ENCODE peak calls at places on chromosomes 1 and 21, in eight cellular contexts. K is WTC11, F is cardiac muscle cell, I is H9, L is RWPE1, P is AG10803, G is progenitor cell of endocrine pancreas, S is lower leg skin. J is an unnamed sample.

GRCh38 chr1:214331827-214332423 is 51.0 kb downstream of the SMYD2 start:
- DNase-seq in K (peak), G (no peak), F (peak), S (no peak), P (no peak), L (peak), I (peak), J (peak)

GRCh38 chr1:205783904-205784303 is 8.6 kb upstream of the RAB29 start:
- DNase-seq in S (no peak), G (no peak), P (no peak), K (no peak), F (no peak), I (no peak), L (no peak), J (no peak)

GRCh38 chr1:87766737-87767136 is 438.1 kb downstream of the LMO4 start:
- DNase-seq in I (no peak), K (no peak), S (no peak), L (peak), G (no peak), F (no peak), P (peak), J (no peak)

GRCh38 chr1:58592521-58593134 is 15.6 kb upstream of the TACSTD2 start:
- DNase-seq in S (no peak), K (no peak), P (peak), G (peak), F (no peak), I (no peak), L (peak), J (no peak)

GRCh38 chr1:15411593-15412487 is 2.2 kb downstream of the EFHD2 start:
- DNase-seq in S (peak), G (no peak), F (no peak), I (no peak), P (no peak), K (no peak), L (no peak), J (peak)

GRCh38 chr1:233791750-233792149 is 112.7 kb upstream of the SLC35F3 start:
- DNase-seq in L (no peak), K (no peak), I (no peak), S (no peak), F (no peak), G (no peak), P (no peak), J (no peak)

GRCh38 chr1:244011251-244011650 is 39.8 kb upstream of the ZBTB18 start:
- DNase-seq in K (no peak), L (no peak), I (no peak), P (no peak), G (no peak), S (no peak), F (no peak), J (no peak)

GRCh38 chr1:53641481-53642214 is 97.3 kb downstream of the GLIS1 start:
- DNase-seq in F (no peak), K (peak), L (no peak), G (no peak), P (no peak), S (no peak), I (no peak), J (no peak)

GRCh38 chr1:226677121-226678020 is 61.7 kb downstream of the ITPKB start:
- DNase-seq in K (no peak), G (no peak), F (no peak), L (peak), I (no peak), P (peak), S (peak), J (no peak)

GRCh38 chr1:220137006-220137794 is 43.3 kb downstream of the IARS2 start:
- DNase-seq in F (no peak), S (no peak), P (no peak), K (no peak), L (no peak), I (no peak), G (no peak), J (no peak)

GRCh38 chr1:162003061-162003824 is 20.4 kb downstream of the OLFML2B start:
- DNase-seq in K (no peak), I (no peak), F (no peak), P (peak), L (no peak), S (peak), G (no peak), J (no peak)

GRCh38 chr1:31705080-31705866 is 1.5 kb upstream of the COL16A1 start:
- DNase-seq in I (peak), G (no peak), F (peak), P (peak), L (peak), S (peak), K (peak), J (peak)

GRCh38 chr1:33902486-33903209 is 38.8 kb downstream of the HMGB4 start:
- DNase-seq in K (no peak), F (peak), G (no peak), S (no peak), L (no peak), P (peak), I (no peak), J (no peak)

GRCh38 chr1:72567511-72567910 is 285.2 kb upstream of the NEGR1 start:
- DNase-seq in S (no peak), G (no peak), F (peak), L (no peak), P (peak), K (no peak), I (no peak), J (no peak)

GRCh38 chr1:89540406-89540970 is 15.9 kb downstream of the LRRC8B start:
- DNase-seq in P (no peak), F (no peak), S (no peak), G (no peak), I (no peak), K (no peak), L (no peak), J (no peak)

GRCh38 chr21:28771790-28772501 is 220.7 kb downstream of the LTN1 start:
- DNase-seq in F (no peak), K (no peak), L (no peak), G (no peak), I (no peak), P (peak), S (no peak), J (no peak)

GRCh38 chr21:29481641-29482040 is 182.9 kb downstream of the BACH1 start:
- DNase-seq in K (no peak), G (no peak), I (no peak), F (no peak), S (no peak), L (no peak), P (peak), J (no peak)

GRCh38 chr1:96538001-96538649 is 183.5 kb upstream of the PTBP2 start:
- DNase-seq in S (peak), G (no peak), I (peak), L (no peak), K (no peak), F (peak), P (peak), J (no peak)

GRCh38 chr1:102628008-102628736 is 480.1 kb downstream of the COL11A1 start:
- DNase-seq in G (no peak), P (no peak), I (no peak), L (peak), F (no peak), K (no peak), S (no peak), J (no peak)

GRCh38 chr1:14924012-14924452 is 229.5 kb upstream of the TMEM51 start:
- DNase-seq in I (peak), L (peak), P (peak), K (peak), S (no peak), F (peak), G (peak), J (peak)

GRCh38 chr1:89633745-89634625 is 1.1 kb downstream of the LRRC8C start:
- DNase-seq in I (peak), G (no peak), F (peak), L (peak), P (peak), K (peak), S (no peak), J (no peak)

GRCh38 chr1:173861731-173862145 is 6.1 kb downstream of the GAS5 start:
- DNase-seq in P (no peak), F (no peak), G (no peak), L (no peak), K (no peak), S (no peak), I (peak), J (no peak)

GRCh38 chr1:200310824-200311223 is 99.0 kb downstream of the ZNF281 start:
- DNase-seq in K (no peak), P (no peak), L (no peak), S (no peak), G (no peak), I (no peak), F (no peak), J (no peak)

GRCh38 chr1:200305806-200306205 is 104.0 kb downstream of the ZNF281 start:
- DNase-seq in K (no peak), P (no peak), F (no peak), L (no peak), S (no peak), G (no peak), I (no peak), J (no peak)

GRCh38 chr1:200306954-200307754 is 102.7 kb downstream of the ZNF281 start:
- DNase-seq in L (peak), P (peak), I (no peak), G (no peak), S (no peak), F (peak), K (no peak), J (peak)

GRCh38 chr1:200311256-200311655 is 98.6 kb downstream of the ZNF281 start:
- DNase-seq in P (peak), S (no peak), K (no peak), L (no peak), F (no peak), I (no peak), G (no peak), J (no peak)

DNA sequence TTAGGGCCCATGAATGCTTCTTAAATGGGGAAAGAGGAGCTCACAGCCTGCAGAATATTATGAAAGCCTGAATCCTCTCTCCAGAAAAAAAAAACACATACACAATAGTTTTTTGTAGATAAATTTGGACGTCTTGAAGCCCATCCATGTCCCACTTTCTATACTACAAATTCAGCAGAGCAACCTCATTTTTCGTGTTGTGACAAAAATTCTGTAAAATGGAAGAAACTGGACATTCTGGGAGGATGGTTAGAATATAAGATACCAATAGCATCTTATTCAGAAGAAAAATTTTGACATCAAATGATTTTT is 102.1 kb downstream of the ZNF281 start:
- DNase-seq in S (no peak), L (no peak), F (no peak), K (no peak), I (no peak), G (no peak), P (no peak), J (no peak)
- TF ChIP-seq CTCF in S (no peak), L (peak), F (no peak), K (no peak), I (peak), G (no peak), P (no peak), J (no peak)

GRCh38 chr1:50620680-50621329 is 197.6 kb upstream of the DMRTA2 start:
- DNase-seq in K (peak), S (no peak), L (peak), P (no peak), F (peak), I (peak), G (no peak), J (no peak)
- TF ChIP-seq CTCF in K (no peak), S (no peak), L (peak), P (peak), F (peak), I (peak), G (peak), J (no peak)

DNA sequence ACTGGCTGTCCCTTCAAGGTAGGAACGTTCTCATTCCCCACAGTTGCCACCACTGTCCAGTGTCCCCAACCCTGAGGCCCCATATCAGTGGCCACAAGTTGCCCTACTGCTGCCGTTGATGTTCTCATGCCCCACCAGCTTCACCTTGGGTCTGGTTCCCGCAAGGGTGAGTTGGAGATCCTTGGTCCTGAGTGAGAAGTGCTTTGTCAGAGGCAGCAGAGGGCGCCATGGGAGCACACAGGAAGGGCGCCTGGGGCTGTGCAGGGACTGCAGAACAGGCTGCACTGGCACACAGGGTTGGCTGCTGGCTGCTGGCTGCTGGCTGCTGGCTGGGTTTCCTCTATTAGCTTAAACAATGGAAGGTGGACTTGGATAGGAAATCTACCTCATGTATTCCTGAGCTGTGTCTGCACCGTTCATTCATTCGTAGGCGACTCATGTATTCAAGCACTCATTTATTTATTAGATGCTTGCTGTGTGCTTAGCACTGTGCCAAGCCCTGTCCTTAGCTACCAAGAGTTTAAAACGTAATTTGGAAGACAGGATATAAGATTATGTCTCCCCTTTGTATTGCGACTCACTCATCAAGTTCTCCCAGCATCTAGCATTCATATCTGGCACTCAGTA is 2.1 kb upstream of the S100A9 start:
- DNase-seq in S (peak), K (peak), P (peak), F (peak), I (peak), L (peak), G (no peak), J (peak)
- TF ChIP-seq CTCF in S (no peak), K (no peak), P (peak), F (peak), I (peak), L (peak), G (peak), J (peak)

GRCh38 chr1:41504126-41505035 is 19.9 kb upstream of the EDN2 start:
- DNase-seq in L (peak), F (peak), P (peak), I (no peak), G (no peak), K (no peak), S (no peak), J (no peak)

GRCh38 chr1:41500781-41501518 is 16.5 kb upstream of the EDN2 start:
- DNase-seq in L (no peak), P (no peak), I (no peak), K (no peak), S (no peak), F (peak), G (no peak), J (no peak)

GRCh38 chr1:41502912-41503311 is 18.4 kb upstream of the EDN2 start:
- DNase-seq in I (no peak), P (no peak), F (peak), S (no peak), L (no peak), K (no peak), G (no peak), J (no peak)

GRCh38 chr1:41501581-41501980 is 17.1 kb upstream of the EDN2 start:
- DNase-seq in F (no peak), K (no peak), P (no peak), G (no peak), L (peak), S (peak), I (no peak), J (no peak)

GRCh38 chr1:41503507-41504125 is 19.1 kb upstream of the EDN2 start:
- DNase-seq in S (no peak), G (no peak), P (peak), I (no peak), F (no peak), K (no peak), L (no peak), J (no peak)
- TF ChIP-seq CTCF in S (no peak), G (peak), P (peak), I (peak), F (peak), K (no peak), L (no peak), J (no peak)

GRCh38 chr21:45011911-45012660 is 62.3 kb upstream of the ADARB1 start:
- DNase-seq in F (peak), G (peak), L (peak), K (peak), S (no peak), I (peak), P (peak), J (no peak)
- TF ChIP-seq CTCF in F (peak), G (no peak), L (no peak), K (no peak), S (no peak), I (peak), P (no peak), J (no peak)

GRCh38 chr1:19113362-19114092 is 96.5 kb downstream of the UBR4 start:
- DNase-seq in L (peak), K (no peak), S (no peak), F (peak), G (peak), I (peak), P (peak), J (peak)
- TF ChIP-seq CTCF in L (peak), K (no peak), S (no peak), F (peak), G (peak), I (peak), P (peak), J (no peak)

DNA sequence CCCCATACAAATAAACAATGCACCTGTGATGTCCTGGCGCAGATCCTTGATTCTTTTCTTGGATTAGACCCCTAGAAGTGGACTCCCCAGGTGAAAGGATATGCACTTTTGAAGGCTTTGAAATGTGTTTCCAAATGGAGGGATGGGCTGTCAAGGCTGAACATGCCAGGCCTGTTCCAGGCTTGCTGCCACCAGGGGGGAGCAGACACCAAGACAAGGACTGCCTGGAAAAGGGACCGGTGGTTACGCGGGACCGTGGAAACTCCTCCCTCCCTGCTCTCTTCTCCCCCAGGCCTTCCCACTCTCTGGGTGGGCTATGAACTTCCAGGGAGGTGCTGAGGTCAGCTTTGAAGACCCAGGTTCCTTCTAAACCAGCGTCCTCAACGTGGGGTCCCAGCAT is 12.7 kb downstream of the C1QB start:
- DNase-seq in S (no peak), L (peak), K (peak), I (peak), G (peak), P (peak), F (peak), J (no peak)
- TF ChIP-seq CTCF in S (no peak), L (peak), K (peak), I (peak), G (peak), P (peak), F (peak), J (no peak)

GRCh38 chr1:207019161-207019560 is 13.4 kb downstream of the C1orf116 start:
- DNase-seq in I (no peak), L (no peak), K (no peak), F (no peak), G (no peak), P (no peak), S (no peak), J (no peak)

GRCh38 chr1:207018707-207019106 is 13.8 kb downstream of the C1orf116 start:
- DNase-seq in F (no peak), P (no peak), K (no peak), G (no peak), L (no peak), I (no peak), S (no peak), J (no peak)

GRCh38 chr1:207021139-207021861 is 11.3 kb downstream of the C1orf116 start:
- DNase-seq in K (no peak), L (no peak), F (peak), G (no peak), P (peak), I (no peak), S (no peak), J (no peak)

GRCh38 chr1:207020709-207021107 is 11.8 kb downstream of the C1orf116 start:
- DNase-seq in K (no peak), I (no peak), F (no peak), S (no peak), G (no peak), L (peak), P (no peak), J (no peak)

DNA sequence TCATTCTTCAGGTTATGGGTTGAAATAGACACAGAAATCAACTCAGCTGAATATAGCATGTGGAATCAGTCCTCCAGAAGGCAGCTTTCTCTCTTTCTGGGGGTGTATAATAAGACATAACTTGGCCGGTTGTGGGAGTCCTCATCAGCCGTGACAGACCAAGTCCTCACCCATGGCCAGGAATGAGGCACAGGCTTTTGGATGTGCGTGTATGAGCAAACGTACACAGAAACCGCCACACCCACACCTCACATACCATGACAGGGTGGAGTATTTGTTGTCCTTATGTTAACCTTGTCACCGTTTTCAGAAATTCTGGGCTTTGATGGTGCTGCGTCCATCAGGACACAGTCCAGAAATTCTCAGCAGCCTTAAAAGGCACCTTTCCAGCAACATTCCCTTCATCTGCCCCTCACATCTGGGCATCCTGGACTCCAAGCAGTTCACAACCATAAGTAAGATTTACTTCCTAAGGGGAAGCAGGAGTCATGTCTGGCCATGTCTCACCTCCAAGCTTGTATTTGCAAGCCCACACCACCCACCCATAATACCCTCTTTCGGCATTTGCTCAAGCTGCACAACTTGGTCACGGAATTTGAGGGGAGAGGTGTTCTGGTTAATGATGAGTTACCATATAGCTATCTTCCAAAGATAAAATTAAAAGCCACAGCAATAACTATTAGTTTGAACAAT is 12.4 kb downstream of the C1orf116 start:
- DNase-seq in K (no peak), F (no peak), S (peak), L (peak), I (no peak), P (no peak), G (no peak), J (no peak)
- TF ChIP-seq CTCF in K (no peak), F (no peak), S (no peak), L (no peak), I (no peak), P (no peak), G (no peak), J (no peak)